ENCODE peak calls at places on chromosomes 12 and 14, in four cellular contexts. G, F, D and E are unnamed samples.

GRCh38 chr14:99871771-99872170 is 78.6 kb downstream of the EML1 start:
- DNase-seq in G (no peak), F (no peak), D (no peak), E (no peak)

GRCh38 chr14:21917699-21918436 is 244.2 kb upstream of the OR4E1 start:
- DNase-seq in G (peak; percentile 11), F (peak; percentile 49), D (peak; percentile 92), E (peak; percentile 76)

GRCh38 chr14:51095854-51096823 is 1.2 kb upstream of the TRIM9 start:
- DNase-seq in G (peak; percentile 31), F (peak; percentile 51), D (peak; percentile 19), E (no peak)

GRCh38 chr12:123034865-123035264 is 54.4 kb downstream of the ARL6IP4 start:
- DNase-seq in G (no peak), F (no peak), D (peak; percentile 48), E (peak; percentile 63)

GRCh38 chr14:105480807-105481801 is 5.6 kb upstream of the CRIP1 start:
- DNase-seq in G (peak; percentile 92), F (peak; percentile 89), D (peak; percentile 95), E (peak; percentile 34)

GRCh38 chr14:73162271-73162670 is 26.0 kb downstream of the PSEN1 start:
- DNase-seq in G (no peak), F (no peak), D (no peak), E (no peak)

GRCh38 chr14:68011629-68012028 is 192.1 kb downstream of the RAD51B start:
- DNase-seq in G (no peak), F (no peak), D (no peak), E (no peak)

GRCh38 chr12:94689646-94690036 is 39.3 kb upstream of the TMCC3 start:
- DNase-seq in G (no peak), F (no peak), D (no peak), E (no peak)

GRCh38 chr12:15978431-15978950 is 67.4 kb downstream of the DERA start:
- DNase-seq in G (no peak), F (no peak), D (no peak), E (no peak)

GRCh38 chr12:121284551-121285390 is 11.7 kb downstream of the CAMKK2 start:
- DNase-seq in G (no peak), F (peak; percentile 58), D (no peak), E (no peak)
- H3K27ac ChIP-seq in G (no peak overlapping the region), F (peak overlapping the region; percentile 85), D (no peak overlapping the region), E (no peak overlapping the region)

GRCh38 chr14:35355981-35356839 is 48.3 kb downstream of the NFKBIA start:
- DNase-seq in G (no peak), F (peak; percentile 46), D (peak; percentile 68), E (no peak)
- H3K27ac ChIP-seq in G (no peak overlapping the region), F (no peak overlapping the region), D (peak overlapping the region; percentile 73), E (peak overlapping the region; percentile 46)

GRCh38 chr14:28406181-28406580 is 360.4 kb upstream of the FOXG1 start:
- DNase-seq in G (no peak), F (no peak), D (no peak), E (no peak)
- H3K27ac ChIP-seq in G (no peak overlapping the region), F (no peak overlapping the region), D (no peak overlapping the region), E (no peak overlapping the region)

GRCh38 chr12:50786498-50787231 is 22.8 kb downstream of the ATF1 start:
- DNase-seq in G (no peak), F (no peak), D (peak; percentile 99), E (peak; percentile 99)
- H3K27ac ChIP-seq in G (peak overlapping the region; percentile 54), F (no peak overlapping the region), D (peak overlapping the region; percentile 70), E (peak overlapping the region; percentile 96)